ENCODE peak calls at places on chromosomes 3 and 15, in five cellular contexts. One of them, this sample, is unnamed.

GRCh38 chr15:93987068-93987467 is 244.3 kb upstream of the MCTP2 start:
- DNase-seq in DMS53: no peak
- DNase-seq in left cardiac atrium: no peak
- DNase-seq in AG10803: no peak
- DNase-seq in tibial nerve: no peak
- DNase-seq in this sample: no peak

GRCh38 chr3:117761992-117762944 is 1052.7 kb downstream of the TUSC7 start:
- DNase-seq in DMS53: peak
- DNase-seq in left cardiac atrium: no peak
- DNase-seq in AG10803: no peak
- DNase-seq in tibial nerve: no peak
- DNase-seq in this sample: no peak

GRCh38 chr3:15629860-15630597 is 28.5 kb downstream of the BTD start:
- DNase-seq in DMS53: peak
- DNase-seq in left cardiac atrium: peak
- DNase-seq in AG10803: peak
- DNase-seq in tibial nerve: no peak
- DNase-seq in this sample: peak

GRCh38 chr15:62920569-62921502 is 121.7 kb upstream of the TPM1 start:
- DNase-seq in DMS53: no peak
- DNase-seq in left cardiac atrium: no peak
- DNase-seq in AG10803: peak
- DNase-seq in tibial nerve: no peak
- DNase-seq in this sample: no peak

GRCh38 chr3:31890742-31891469 is 90.2 kb downstream of the OSBPL10 start:
- DNase-seq in DMS53: no peak
- DNase-seq in left cardiac atrium: no peak
- DNase-seq in AG10803: no peak
- DNase-seq in tibial nerve: no peak
- DNase-seq in this sample: no peak

GRCh38 chr15:45829336-45830153 is 194.7 kb downstream of the SQOR start:
- DNase-seq in DMS53: peak
- DNase-seq in left cardiac atrium: no peak
- DNase-seq in AG10803: no peak
- DNase-seq in tibial nerve: no peak
- DNase-seq in this sample: no peak

GRCh38 chr15:71792521-71792920 is 17.8 kb upstream of the NR2E3 start:
- DNase-seq in DMS53: peak
- DNase-seq in left cardiac atrium: no peak
- DNase-seq in AG10803: peak
- DNase-seq in tibial nerve: no peak
- DNase-seq in this sample: no peak

GRCh38 chr15:30882861-30883433 is 20.8 kb upstream of the FAN1 start:
- DNase-seq in DMS53: peak
- DNase-seq in left cardiac atrium: no peak
- DNase-seq in AG10803: no peak
- DNase-seq in tibial nerve: no peak
- DNase-seq in this sample: no peak

GRCh38 chr3:36876181-36876936 is 68.5 kb downstream of the TRANK1 start:
- DNase-seq in DMS53: peak
- DNase-seq in left cardiac atrium: no peak
- DNase-seq in AG10803: no peak
- DNase-seq in tibial nerve: no peak
- DNase-seq in this sample: peak

GRCh38 chr15:75694241-75695182 is 18.1 kb downstream of the CSPG4 start:
- DNase-seq in DMS53: peak
- DNase-seq in left cardiac atrium: peak
- DNase-seq in AG10803: peak
- DNase-seq in tibial nerve: peak
- DNase-seq in this sample: peak

GRCh38 chr15:73284073-73284472 is 84.7 kb downstream of the HCN4 start:
- DNase-seq in DMS53: peak
- DNase-seq in left cardiac atrium: no peak
- DNase-seq in AG10803: peak
- DNase-seq in tibial nerve: no peak
- DNase-seq in this sample: no peak

GRCh38 chr15:74422723-74423442 is 10.9 kb downstream of the SEMA7A start:
- DNase-seq in DMS53: no peak
- DNase-seq in left cardiac atrium: no peak
- DNase-seq in AG10803: peak
- DNase-seq in tibial nerve: no peak
- DNase-seq in this sample: no peak

GRCh38 chr3:188179006-188179966 is 25.3 kb downstream of the LPP start:
- DNase-seq in DMS53: no peak
- DNase-seq in left cardiac atrium: no peak
- DNase-seq in AG10803: peak
- DNase-seq in tibial nerve: peak
- DNase-seq in this sample: no peak

GRCh38 chr15:89628791-89629715 is 26.2 kb downstream of the KIF7 start:
- DNase-seq in DMS53: no peak
- DNase-seq in left cardiac atrium: no peak
- DNase-seq in AG10803: no peak
- DNase-seq in tibial nerve: no peak
- DNase-seq in this sample: no peak

GRCh38 chr3:58434990-58435389 is 1.4 kb upstream of the PDHB start:
- DNase-seq in DMS53: no peak
- DNase-seq in left cardiac atrium: no peak
- DNase-seq in AG10803: peak
- DNase-seq in tibial nerve: no peak
- DNase-seq in this sample: no peak

GRCh38 chr15:85108136-85108535 is 126.5 kb downstream of the PDE8A start:
- DNase-seq in DMS53: no peak
- DNase-seq in left cardiac atrium: no peak
- DNase-seq in AG10803: no peak
- DNase-seq in tibial nerve: no peak
- DNase-seq in this sample: no peak

GRCh38 chr3:142902356-142902755 is 13.5 kb upstream of the PCOLCE2 start:
- DNase-seq in DMS53: no peak
- DNase-seq in left cardiac atrium: no peak
- DNase-seq in AG10803: no peak
- DNase-seq in tibial nerve: no peak
- DNase-seq in this sample: no peak

GRCh38 chr3:4856564-4856963 is 122.7 kb upstream of the BHLHE40 start:
- DNase-seq in DMS53: no peak
- DNase-seq in left cardiac atrium: no peak
- DNase-seq in AG10803: no peak
- DNase-seq in tibial nerve: no peak
- DNase-seq in this sample: no peak

GRCh38 chr3:4906107-4906621 is 73.1 kb upstream of the BHLHE40 start:
- DNase-seq in DMS53: no peak
- DNase-seq in left cardiac atrium: no peak
- DNase-seq in AG10803: no peak
- DNase-seq in tibial nerve: no peak
- DNase-seq in this sample: peak

GRCh38 chr3:177370396-177370795 is 173.1 kb upstream of the TBL1XR1 start:
- DNase-seq in DMS53: no peak
- DNase-seq in left cardiac atrium: no peak
- DNase-seq in AG10803: no peak
- DNase-seq in tibial nerve: no peak
- DNase-seq in this sample: no peak

This sample was measured in GM06990.